ENCODE peak calls at places on chromosomes 1 and 21, in eight cellular contexts. L, E, S, Y, D, Z, F and O are unnamed samples.

GRCh38 chr1:59878370-59878769 is 48.2 kb downstream of the CYP2J2 start:
- DNase-seq in D (no peak), Z (no peak), E (no peak), F (no peak), S (no peak), Y (no peak), L (no peak), O (no peak)

GRCh38 chr1:96220644-96221043 is 500.9 kb upstream of the PTBP2 start:
- DNase-seq in S (no peak), Z (no peak), Y (no peak), E (no peak), D (no peak), F (no peak), L (no peak), O (no peak)

GRCh38 chr1:180165096-180165495 is 10.4 kb downstream of the QSOX1 start:
- DNase-seq in Z (no peak), L (no peak), D (no peak), S (no peak), F (no peak), E (no peak), Y (no peak), O (no peak)

GRCh38 chr1:89724369-89725015 is 91.6 kb downstream of the LRRC8C start:
- DNase-seq in Z (no peak), S (no peak), Y (no peak), F (no peak), L (no peak), D (no peak), E (no peak), O (no peak)

GRCh38 chr1:58841455-58841854 is 57.6 kb upstream of the JUN start:
- DNase-seq in Y (no peak), F (no peak), S (peak; percentile 11), E (no peak), Z (no peak), D (no peak), L (peak; percentile 46), O (no peak)

GRCh38 chr1:109133815-109134214 is 19.9 kb downstream of the ELAPOR1 start:
- DNase-seq in D (no peak), Z (no peak), E (peak; percentile 69), Y (no peak), S (no peak), F (peak; percentile 83), L (no peak), O (no peak)

GRCh38 chr1:234039603-234040002 is 135.1 kb downstream of the SLC35F3 start:
- DNase-seq in F (peak; percentile 68), S (no peak), Y (no peak), D (no peak), E (no peak), Z (no peak), L (no peak), O (no peak)

GRCh38 chr1:171226757-171227370 is 21.4 kb upstream of the FMO1 start:
- DNase-seq in D (no peak), S (no peak), L (peak; percentile 72), Y (peak; percentile 50), Z (no peak), E (peak; percentile 52), F (no peak), O (no peak)

GRCh38 chr21:26892151-26892550 is 46.9 kb upstream of the ADAMTS1 start:
- DNase-seq in F (no peak), D (no peak), S (no peak), L (no peak), E (no peak), Z (no peak), Y (no peak), O (no peak)

GRCh38 chr1:221708987-221709386 is 32.9 kb downstream of the DUSP10 start:
- DNase-seq in S (peak; percentile 61), Z (no peak), L (no peak), D (peak; percentile 53), Y (peak; percentile 60), F (no peak), E (peak; percentile 88), O (peak; percentile 55)

GRCh38 chr1:108320851-108321250 is 77.0 kb upstream of the NBPF4 start:
- DNase-seq in D (no peak), Y (no peak), F (no peak), Z (no peak), S (no peak), L (no peak), E (no peak), O (no peak)

GRCh38 chr1:116390195-116390594 is 17.2 kb downstream of the ATP1A1 start:
- DNase-seq in D (no peak), S (peak; percentile 62), Z (no peak), E (no peak), F (no peak), L (no peak), Y (no peak), O (no peak)

GRCh38 chr1:240816472-240816871 is 204.5 kb upstream of the GREM2 start:
- DNase-seq in L (no peak), D (no peak), Z (no peak), S (no peak), E (no peak), Y (no peak), F (no peak), O (no peak)

DNA sequence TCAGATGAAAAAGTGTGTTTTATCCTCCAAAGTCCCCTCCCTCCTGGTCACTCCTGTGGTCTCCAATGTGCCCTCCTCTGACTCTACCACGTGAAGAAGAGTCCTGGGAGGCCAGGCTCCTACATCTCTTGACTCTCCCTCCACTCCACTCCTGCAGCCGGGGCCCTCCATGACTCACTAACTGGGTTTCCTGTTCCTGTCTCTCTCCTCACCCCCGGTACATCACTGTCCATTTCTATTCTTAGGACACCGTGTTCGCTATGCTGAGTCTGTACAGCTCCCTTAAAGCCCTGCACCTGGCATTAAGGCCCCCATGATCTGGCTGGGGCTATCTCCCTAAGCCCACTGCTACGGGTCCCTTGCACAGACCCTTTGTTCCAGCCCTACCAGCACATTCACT is 93.4 kb downstream of the BCAR3 start:
- DNase-seq in Z (no peak), F (no peak), E (no peak), D (no peak), Y (no peak), L (no peak), S (no peak), O (no peak)
- H3K27ac ChIP-seq in Z (no peak overlapping the region), F (no peak overlapping the region), E (no peak overlapping the region), D (no peak overlapping the region), Y (no peak overlapping the region), L (no peak overlapping the region), S (no peak overlapping the region), O (no peak overlapping the region)

GRCh38 chr1:172343246-172344099 is 77.0 kb upstream of the C1orf105 start:
- DNase-seq in Y (no peak), S (no peak), L (no peak), Z (no peak), D (no peak), F (no peak), E (no peak), O (no peak)
- H3K27ac ChIP-seq in Y (peak overlapping the region; percentile 70), S (no peak overlapping the region), L (no peak overlapping the region), Z (no peak overlapping the region), D (no peak overlapping the region), F (peak overlapping the region; percentile 0), E (no peak overlapping the region), O (no peak overlapping the region)

GRCh38 chr1:11847667-11848445 is at the start of gene NPPA:
- DNase-seq in S (no peak), Y (no peak), Z (no peak), L (no peak), D (no peak), F (no peak), E (peak; percentile 32), O (no peak)
- H3K27ac ChIP-seq in S (no peak within 1 kb of the TSS), Y (no peak within 1 kb of the TSS), Z (no peak within 1 kb of the TSS), L (no peak within 1 kb of the TSS), D (no peak within 1 kb of the TSS), F (no peak within 1 kb of the TSS), E (no peak within 1 kb of the TSS), O (no peak within 1 kb of the TSS)

DNA sequence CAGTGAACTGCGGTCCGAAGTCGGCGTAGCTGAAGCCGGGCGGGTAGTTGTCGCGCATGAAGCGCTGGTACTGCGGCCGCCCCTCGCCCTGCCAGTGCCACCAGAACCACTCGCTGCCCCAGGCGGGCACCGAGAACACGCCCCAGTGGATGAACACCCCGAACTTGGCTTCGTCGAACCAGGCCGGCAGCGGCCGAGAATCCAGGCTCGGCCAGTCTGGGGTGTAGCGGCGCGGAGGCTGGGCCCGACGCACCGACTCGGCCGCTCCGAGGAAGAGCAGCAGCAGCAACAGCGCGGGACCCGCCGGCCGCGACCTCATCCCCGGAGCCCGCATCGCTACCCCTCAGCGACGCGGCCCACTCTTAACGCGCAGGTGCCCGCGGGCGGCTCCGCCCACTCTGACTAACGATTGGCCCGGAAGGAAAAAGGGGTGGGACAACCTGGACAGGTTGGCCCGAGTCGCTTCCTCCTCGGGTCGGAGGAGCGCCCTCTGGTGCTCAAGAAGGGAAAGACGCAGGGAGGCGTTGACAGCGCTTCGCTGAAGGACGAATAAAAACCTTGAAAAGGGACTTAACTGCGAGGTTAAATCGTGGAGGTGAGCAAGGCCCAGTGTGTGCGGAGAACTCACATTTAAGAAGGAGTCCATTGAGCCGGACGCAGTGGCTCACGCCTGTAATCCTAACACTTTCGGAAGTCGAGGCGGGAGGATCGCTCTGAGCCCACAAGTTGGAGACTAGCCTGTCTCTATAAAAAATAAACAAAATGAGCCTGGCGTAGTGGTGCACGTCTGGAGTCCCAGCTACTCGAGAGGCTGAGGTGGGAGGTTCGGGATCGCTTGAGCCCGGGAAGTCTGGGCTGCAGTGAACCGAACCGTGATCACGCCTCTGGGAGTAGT is at the start of gene FUCA1:
- DNase-seq in E (peak; percentile 96), L (peak; percentile 97), D (peak; percentile 80), Y (peak; percentile 93), Z (peak; percentile 97), F (peak; percentile 96), S (peak; percentile 91), O (peak; percentile 91)
- H3K27ac ChIP-seq in E (peak within 1 kb of the TSS; percentile 83), L (no peak within 1 kb of the TSS), D (peak within 1 kb of the TSS; percentile 67), Y (peak within 1 kb of the TSS; percentile 78), Z (peak within 1 kb of the TSS; percentile 62), F (peak within 1 kb of the TSS; percentile 69), S (peak within 1 kb of the TSS; percentile 62), O (peak within 1 kb of the TSS; percentile 64)

GRCh38 chr1:15215116-15215515 is 31.9 kb upstream of the FHAD1 start:
- DNase-seq in L (no peak), E (no peak), Y (no peak), Z (no peak), S (no peak), D (no peak), F (peak; percentile 81), O (no peak)

GRCh38 chr1:15212216-15212988 is 34.6 kb upstream of the FHAD1 start:
- DNase-seq in Z (no peak), Y (no peak), E (no peak), F (no peak), L (no peak), S (no peak), D (no peak), O (no peak)

GRCh38 chr1:15212989-15213291 is 34.1 kb upstream of the FHAD1 start:
- DNase-seq in L (no peak), Y (no peak), E (no peak), F (no peak), Z (no peak), S (no peak), D (no peak), O (no peak)

GRCh38 chr1:15214507-15214906 is 32.5 kb upstream of the FHAD1 start:
- DNase-seq in D (no peak), Z (no peak), Y (peak; percentile 48), S (no peak), F (peak; percentile 90), L (no peak), E (no peak), O (no peak)

DNA sequence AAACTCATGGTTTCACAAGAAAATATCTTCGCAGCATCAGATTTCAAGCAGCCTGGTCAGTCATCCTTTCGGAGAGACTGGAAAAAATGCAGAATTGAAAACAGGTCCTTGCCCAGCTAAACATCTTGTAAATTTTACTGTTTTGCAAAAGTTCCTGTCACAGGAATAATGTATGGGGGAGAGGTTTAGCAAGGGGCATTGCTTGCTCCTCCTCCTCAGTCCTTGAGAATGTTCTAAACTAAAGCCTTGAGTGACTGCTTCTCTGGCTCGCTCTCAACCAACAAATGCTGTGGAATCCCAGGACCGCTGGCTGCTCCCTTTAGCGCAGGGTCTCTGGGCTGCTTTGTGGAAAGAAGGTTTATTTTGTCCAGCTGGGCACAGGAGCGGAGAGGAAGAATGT is 33.7 kb upstream of the FHAD1 start:
- DNase-seq in F (no peak), D (no peak), L (no peak), E (no peak), Y (peak; percentile 33), Z (no peak), S (no peak), O (no peak)
- H3K27ac ChIP-seq in F (peak overlapping the region; percentile 26), D (no peak overlapping the region), L (no peak overlapping the region), E (peak overlapping the region; percentile 45), Y (peak overlapping the region; percentile 73), Z (no peak overlapping the region), S (no peak overlapping the region), O (no peak overlapping the region)